ENCODE peak calls at places on chromosomes 12 and 14, in nine cellular contexts. H is GM06990; Q is tibial artery; R is left ventricle myocardium inferior; U is RCC 7860; V is stomach; S is stimulated activated CD4-positive, alpha-beta T cell treated with anti-CD3 and anti-CD28 coated beads, Interleukin-2, amount 100 ng/mL, for 48 hours; O is mucosa of gallbladder; L is suprapubic skin. B is an unnamed sample.

GRCh38 chr14:95328876-95329503 is 9.3 kb upstream of the CLMN start:
- DNase-seq in U (no peak), H (peak), Q (no peak), O (no peak), S (no peak), R (no peak), L (no peak), V (no peak), B (peak)

GRCh38 chr12:49518914-49519573 is 19.8 kb upstream of the KCNH3 start:
- DNase-seq in L (no peak), H (no peak), V (no peak), S (no peak), Q (no peak), R (no peak), U (no peak), O (no peak), B (no peak)

GRCh38 chr12:9221476-9221875 is 13.3 kb upstream of the PZP start:
- DNase-seq in S (no peak), O (no peak), L (no peak), U (no peak), V (no peak), R (no peak), H (no peak), Q (no peak), B (no peak)

GRCh38 chr12:6899837-6900519 is 4.6 kb upstream of the LRRC23 start:
- DNase-seq in L (no peak), U (no peak), S (no peak), Q (peak), H (no peak), O (peak), V (peak), R (peak), B (peak)

GRCh38 chr12:52759695-52760094 is 17.4 kb downstream of the KRT76 start:
- DNase-seq in Q (no peak), O (no peak), S (no peak), H (no peak), V (no peak), L (no peak), R (no peak), U (no peak), B (no peak)

GRCh38 chr14:93941293-93941910 is 14.3 kb downstream of the FAM181A start:
- DNase-seq in U (peak), V (no peak), L (no peak), H (no peak), Q (no peak), O (no peak), R (no peak), S (no peak), B (no peak)

GRCh38 chr14:95524706-95525512 is 8.5 kb upstream of the SYNE3 start:
- DNase-seq in L (no peak), R (no peak), S (no peak), H (no peak), Q (no peak), O (no peak), U (no peak), V (no peak), B (no peak)

GRCh38 chr12:25272937-25273526 is 22.3 kb upstream of the KRAS start:
- DNase-seq in H (no peak), L (no peak), R (no peak), V (no peak), O (no peak), U (peak), S (no peak), Q (no peak), B (no peak)

GRCh38 chr12:44076892-44077291 is 241.0 kb downstream of the TMEM117 start:
- DNase-seq in Q (no peak), S (no peak), L (no peak), U (no peak), H (no peak), O (no peak), R (no peak), V (no peak), B (no peak)

GRCh38 chr12:51330186-51330585 is 6.2 kb upstream of the BIN2 start:
- DNase-seq in O (no peak), S (no peak), Q (no peak), V (no peak), H (no peak), U (no peak), R (no peak), L (no peak), B (no peak)

GRCh38 chr12:46403732-46404097 is 31.1 kb upstream of the SLC38A2 start:
- DNase-seq in S (no peak), O (no peak), H (no peak), L (no peak), U (no peak), R (no peak), Q (no peak), V (no peak), B (no peak)

GRCh38 chr14:51066576-51066975 is 28.3 kb downstream of the TRIM9 start:
- DNase-seq in R (no peak), H (no peak), U (no peak), S (no peak), O (no peak), L (no peak), Q (no peak), V (no peak), B (no peak)

GRCh38 chr12:123998344-123998941 is 25.4 kb downstream of the ZNF664 start:
- DNase-seq in S (no peak), L (no peak), H (no peak), V (no peak), U (no peak), R (no peak), O (no peak), Q (no peak), B (no peak)

GRCh38 chr14:89748004-89748403 is 206.5 kb downstream of the EFCAB11 start:
- DNase-seq in U (no peak), O (no peak), L (no peak), S (no peak), V (no peak), H (no peak), Q (no peak), R (no peak), B (no peak)

GRCh38 chr14:97077253-97077653 is 280.1 kb downstream of the VRK1 start:
- DNase-seq in U (peak), S (no peak), O (peak), R (peak), L (no peak), V (peak), Q (peak), H (peak), B (no peak)

GRCh38 chr12:2168808-2169207 is 116.0 kb downstream of the CACNA1C start:
- DNase-seq in V (no peak), R (no peak), S (no peak), Q (no peak), H (no peak), L (peak), U (peak), O (peak), B (no peak)

GRCh38 chr12:109563291-109564284 is 9.7 kb downstream of the MMAB start:
- DNase-seq in O (no peak), L (no peak), H (no peak), Q (no peak), U (no peak), S (no peak), R (peak), V (no peak), B (peak)

GRCh38 chr12:77179515-77179914 is 114.1 kb upstream of the E2F7 start:
- DNase-seq in O (no peak), V (no peak), H (no peak), R (no peak), S (no peak), U (no peak), Q (no peak), L (no peak), B (no peak)

GRCh38 chr14:96622926-96623325 is 120.7 kb downstream of the PAPOLA start:
- DNase-seq in V (no peak), S (no peak), U (no peak), L (peak), Q (no peak), R (no peak), H (no peak), O (no peak), B (peak)